ENCODE peak calls at places on chromosomes 16 and 17, in six cellular contexts. One of them, this sample, is unnamed.

GRCh38 chr17:75876938-75877751 is 1.2 kb downstream of the TRIM47 start:
- DNase-seq in NCI-H1105 treated with DMSO at 0.1 percent for 48 hours: no peak
- DNase-seq in T follicular helper cell: no peak
- DNase-seq in anterior cingulate cortex: peak; percentile 71
- DNase-seq in mammary epithelial cell: peak; percentile 96
- DNase-seq in stimulated activated naive CD8-positive, alpha-beta T cell treated with anti-CD3 and anti-CD28 coated beads, Interleukin-15, amount 100 ng/mL, for 72 hours: peak; percentile 29
- DNase-seq in this sample: peak; percentile 70

GRCh38 chr17:17972952-17973254 is 241 bp downstream of the DRC3 start:
- DNase-seq in NCI-H1105 treated with DMSO at 0.1 percent for 48 hours: no peak
- DNase-seq in T follicular helper cell: no peak
- DNase-seq in anterior cingulate cortex: no peak
- DNase-seq in mammary epithelial cell: no peak
- DNase-seq in stimulated activated naive CD8-positive, alpha-beta T cell treated with anti-CD3 and anti-CD28 coated beads, Interleukin-15, amount 100 ng/mL, for 72 hours: no peak
- DNase-seq in this sample: no peak

GRCh38 chr16:51242281-51242994 is 91.4 kb upstream of the SALL1 start:
- DNase-seq in NCI-H1105 treated with DMSO at 0.1 percent for 48 hours: no peak
- DNase-seq in T follicular helper cell: no peak
- DNase-seq in anterior cingulate cortex: no peak
- DNase-seq in mammary epithelial cell: no peak
- DNase-seq in stimulated activated naive CD8-positive, alpha-beta T cell treated with anti-CD3 and anti-CD28 coated beads, Interleukin-15, amount 100 ng/mL, for 72 hours: no peak
- DNase-seq in this sample: no peak

GRCh38 chr17:8359769-8360168 is 16.7 kb downstream of the KRABD2 start:
- DNase-seq in NCI-H1105 treated with DMSO at 0.1 percent for 48 hours: no peak
- DNase-seq in T follicular helper cell: no peak
- DNase-seq in anterior cingulate cortex: no peak
- DNase-seq in mammary epithelial cell: peak; percentile 71
- DNase-seq in stimulated activated naive CD8-positive, alpha-beta T cell treated with anti-CD3 and anti-CD28 coated beads, Interleukin-15, amount 100 ng/mL, for 72 hours: no peak
- DNase-seq in this sample: no peak

GRCh38 chr17:41967141-41967920 is 736 bp downstream of the CNP start:
- DNase-seq in NCI-H1105 treated with DMSO at 0.1 percent for 48 hours: no peak
- DNase-seq in T follicular helper cell: no peak
- DNase-seq in anterior cingulate cortex: peak; percentile 65
- DNase-seq in mammary epithelial cell: peak; percentile 30
- DNase-seq in stimulated activated naive CD8-positive, alpha-beta T cell treated with anti-CD3 and anti-CD28 coated beads, Interleukin-15, amount 100 ng/mL, for 72 hours: no peak
- DNase-seq in this sample: no peak

GRCh38 chr16:14131774-14132695 is 60.9 kb downstream of the MRTFB start:
- DNase-seq in NCI-H1105 treated with DMSO at 0.1 percent for 48 hours: no peak
- DNase-seq in T follicular helper cell: no peak
- DNase-seq in anterior cingulate cortex: no peak
- DNase-seq in mammary epithelial cell: no peak
- DNase-seq in stimulated activated naive CD8-positive, alpha-beta T cell treated with anti-CD3 and anti-CD28 coated beads, Interleukin-15, amount 100 ng/mL, for 72 hours: no peak
- DNase-seq in this sample: no peak

GRCh38 chr16:2278956-2279800 is 11.3 kb upstream of the RNPS1 start:
- DNase-seq in NCI-H1105 treated with DMSO at 0.1 percent for 48 hours: no peak
- DNase-seq in T follicular helper cell: no peak
- DNase-seq in anterior cingulate cortex: no peak
- DNase-seq in mammary epithelial cell: no peak
- DNase-seq in stimulated activated naive CD8-positive, alpha-beta T cell treated with anti-CD3 and anti-CD28 coated beads, Interleukin-15, amount 100 ng/mL, for 72 hours: no peak
- DNase-seq in this sample: no peak

GRCh38 chr17:556431-556995 is 158.1 kb downstream of the VPS53 start:
- DNase-seq in NCI-H1105 treated with DMSO at 0.1 percent for 48 hours: no peak
- DNase-seq in T follicular helper cell: no peak
- DNase-seq in anterior cingulate cortex: no peak
- DNase-seq in mammary epithelial cell: no peak
- DNase-seq in stimulated activated naive CD8-positive, alpha-beta T cell treated with anti-CD3 and anti-CD28 coated beads, Interleukin-15, amount 100 ng/mL, for 72 hours: no peak
- DNase-seq in this sample: no peak

GRCh38 chr16:17773698-17774101 is 302.9 kb upstream of the XYLT1 start:
- DNase-seq in NCI-H1105 treated with DMSO at 0.1 percent for 48 hours: peak; percentile 40
- DNase-seq in T follicular helper cell: no peak
- DNase-seq in anterior cingulate cortex: peak; percentile 12
- DNase-seq in mammary epithelial cell: no peak
- DNase-seq in stimulated activated naive CD8-positive, alpha-beta T cell treated with anti-CD3 and anti-CD28 coated beads, Interleukin-15, amount 100 ng/mL, for 72 hours: no peak
- DNase-seq in this sample: no peak

GRCh38 chr16:83940630-83941378 is 12.2 kb upstream of the OSGIN1 start:
- DNase-seq in NCI-H1105 treated with DMSO at 0.1 percent for 48 hours: no peak
- DNase-seq in T follicular helper cell: no peak
- DNase-seq in anterior cingulate cortex: no peak
- DNase-seq in mammary epithelial cell: no peak
- DNase-seq in stimulated activated naive CD8-positive, alpha-beta T cell treated with anti-CD3 and anti-CD28 coated beads, Interleukin-15, amount 100 ng/mL, for 72 hours: no peak
- DNase-seq in this sample: no peak

GRCh38 chr17:60305141-60305540 is 86.8 kb downstream of the USP32 start:
- DNase-seq in NCI-H1105 treated with DMSO at 0.1 percent for 48 hours: no peak
- DNase-seq in T follicular helper cell: no peak
- DNase-seq in anterior cingulate cortex: no peak
- DNase-seq in mammary epithelial cell: peak; percentile 55
- DNase-seq in stimulated activated naive CD8-positive, alpha-beta T cell treated with anti-CD3 and anti-CD28 coated beads, Interleukin-15, amount 100 ng/mL, for 72 hours: peak; percentile 29
- DNase-seq in this sample: no peak

GRCh38 chr16:70331588-70332358 is 14.9 kb upstream of the DDX19A start:
- DNase-seq in NCI-H1105 treated with DMSO at 0.1 percent for 48 hours: no peak
- DNase-seq in T follicular helper cell: no peak
- DNase-seq in anterior cingulate cortex: no peak
- DNase-seq in mammary epithelial cell: no peak
- DNase-seq in stimulated activated naive CD8-positive, alpha-beta T cell treated with anti-CD3 and anti-CD28 coated beads, Interleukin-15, amount 100 ng/mL, for 72 hours: no peak
- DNase-seq in this sample: no peak

GRCh38 chr16:12758670-12759558 is 44.8 kb downstream of the CPPED1 start:
- DNase-seq in NCI-H1105 treated with DMSO at 0.1 percent for 48 hours: no peak
- DNase-seq in T follicular helper cell: no peak
- DNase-seq in anterior cingulate cortex: no peak
- DNase-seq in mammary epithelial cell: no peak
- DNase-seq in stimulated activated naive CD8-positive, alpha-beta T cell treated with anti-CD3 and anti-CD28 coated beads, Interleukin-15, amount 100 ng/mL, for 72 hours: no peak
- DNase-seq in this sample: no peak

GRCh38 chr16:4694664-4695451 is 1.5 kb downstream of the NUDT16L1 start:
- DNase-seq in NCI-H1105 treated with DMSO at 0.1 percent for 48 hours: no peak
- DNase-seq in T follicular helper cell: no peak
- DNase-seq in anterior cingulate cortex: peak; percentile 22
- DNase-seq in mammary epithelial cell: no peak
- DNase-seq in stimulated activated naive CD8-positive, alpha-beta T cell treated with anti-CD3 and anti-CD28 coated beads, Interleukin-15, amount 100 ng/mL, for 72 hours: no peak
- DNase-seq in this sample: no peak

GRCh38 chr16:27426423-27427408 is 24.7 kb downstream of the IL21R start:
- DNase-seq in NCI-H1105 treated with DMSO at 0.1 percent for 48 hours: no peak
- DNase-seq in T follicular helper cell: peak; percentile 69
- DNase-seq in anterior cingulate cortex: no peak
- DNase-seq in mammary epithelial cell: peak; percentile 92
- DNase-seq in stimulated activated naive CD8-positive, alpha-beta T cell treated with anti-CD3 and anti-CD28 coated beads, Interleukin-15, amount 100 ng/mL, for 72 hours: peak; percentile 67
- DNase-seq in this sample: peak; percentile 38

GRCh38 chr16:68848786-68849185 is 5.5 kb downstream of the TANGO6 start:
- DNase-seq in NCI-H1105 treated with DMSO at 0.1 percent for 48 hours: no peak
- DNase-seq in T follicular helper cell: no peak
- DNase-seq in anterior cingulate cortex: no peak
- DNase-seq in mammary epithelial cell: no peak
- DNase-seq in stimulated activated naive CD8-positive, alpha-beta T cell treated with anti-CD3 and anti-CD28 coated beads, Interleukin-15, amount 100 ng/mL, for 72 hours: no peak
- DNase-seq in this sample: no peak

GRCh38 chr17:75641343-75641742 is 8.1 kb downstream of the SMIM5 start:
- DNase-seq in NCI-H1105 treated with DMSO at 0.1 percent for 48 hours: no peak
- DNase-seq in T follicular helper cell: no peak
- DNase-seq in anterior cingulate cortex: peak; percentile 33
- DNase-seq in mammary epithelial cell: no peak
- DNase-seq in stimulated activated naive CD8-positive, alpha-beta T cell treated with anti-CD3 and anti-CD28 coated beads, Interleukin-15, amount 100 ng/mL, for 72 hours: no peak
- DNase-seq in this sample: no peak

GRCh38 chr16:70437582-70438324 is 1.1 kb downstream of the ST3GAL2 start:
- DNase-seq in NCI-H1105 treated with DMSO at 0.1 percent for 48 hours: no peak
- DNase-seq in T follicular helper cell: no peak
- DNase-seq in anterior cingulate cortex: no peak
- DNase-seq in mammary epithelial cell: peak; percentile 34
- DNase-seq in stimulated activated naive CD8-positive, alpha-beta T cell treated with anti-CD3 and anti-CD28 coated beads, Interleukin-15, amount 100 ng/mL, for 72 hours: peak; percentile 25
- DNase-seq in this sample: no peak

GRCh38 chr16:3979070-3979469 is 98.6 kb upstream of the CREBBP start:
- DNase-seq in NCI-H1105 treated with DMSO at 0.1 percent for 48 hours: no peak
- DNase-seq in T follicular helper cell: no peak
- DNase-seq in anterior cingulate cortex: no peak
- DNase-seq in mammary epithelial cell: no peak
- DNase-seq in stimulated activated naive CD8-positive, alpha-beta T cell treated with anti-CD3 and anti-CD28 coated beads, Interleukin-15, amount 100 ng/mL, for 72 hours: no peak
- DNase-seq in this sample: no peak

GRCh38 chr17:1779571-1780074 is 17.8 kb downstream of the SERPINF1 start:
- DNase-seq in NCI-H1105 treated with DMSO at 0.1 percent for 48 hours: no peak
- DNase-seq in T follicular helper cell: no peak
- DNase-seq in anterior cingulate cortex: no peak
- DNase-seq in mammary epithelial cell: peak; percentile 85
- DNase-seq in stimulated activated naive CD8-positive, alpha-beta T cell treated with anti-CD3 and anti-CD28 coated beads, Interleukin-15, amount 100 ng/mL, for 72 hours: no peak
- DNase-seq in this sample: no peak

GRCh38 chr17:82668631-82669099 is 20.4 kb upstream of the WDR45B start:
- DNase-seq in NCI-H1105 treated with DMSO at 0.1 percent for 48 hours: no peak
- DNase-seq in T follicular helper cell: peak; percentile 10
- DNase-seq in anterior cingulate cortex: peak; percentile 30
- DNase-seq in mammary epithelial cell: peak; percentile 37
- DNase-seq in stimulated activated naive CD8-positive, alpha-beta T cell treated with anti-CD3 and anti-CD28 coated beads, Interleukin-15, amount 100 ng/mL, for 72 hours: peak; percentile 65
- DNase-seq in this sample: peak; percentile 53

GRCh38 chr17:48497103-48497502 is 33.7 kb downstream of the HOXB1 start:
- DNase-seq in NCI-H1105 treated with DMSO at 0.1 percent for 48 hours: no peak
- DNase-seq in T follicular helper cell: no peak
- DNase-seq in anterior cingulate cortex: no peak
- DNase-seq in mammary epithelial cell: peak; percentile 63
- DNase-seq in stimulated activated naive CD8-positive, alpha-beta T cell treated with anti-CD3 and anti-CD28 coated beads, Interleukin-15, amount 100 ng/mL, for 72 hours: no peak
- DNase-seq in this sample: no peak

GRCh38 chr17:44979426-44980273 is 11.5 kb upstream of the C1QL1 start:
- DNase-seq in NCI-H1105 treated with DMSO at 0.1 percent for 48 hours: no peak
- DNase-seq in T follicular helper cell: no peak
- DNase-seq in anterior cingulate cortex: no peak
- DNase-seq in mammary epithelial cell: no peak
- DNase-seq in stimulated activated naive CD8-positive, alpha-beta T cell treated with anti-CD3 and anti-CD28 coated beads, Interleukin-15, amount 100 ng/mL, for 72 hours: no peak
- DNase-seq in this sample: no peak

GRCh38 chr16:19329932-19330331 is 44.4 kb downstream of the CLEC19A start:
- DNase-seq in NCI-H1105 treated with DMSO at 0.1 percent for 48 hours: no peak
- DNase-seq in T follicular helper cell: no peak
- DNase-seq in anterior cingulate cortex: no peak
- DNase-seq in mammary epithelial cell: peak; percentile 63
- DNase-seq in stimulated activated naive CD8-positive, alpha-beta T cell treated with anti-CD3 and anti-CD28 coated beads, Interleukin-15, amount 100 ng/mL, for 72 hours: no peak
- DNase-seq in this sample: no peak

GRCh38 chr16:28042856-28043255 is 20.7 kb downstream of the GSG1L start:
- DNase-seq in NCI-H1105 treated with DMSO at 0.1 percent for 48 hours: no peak
- DNase-seq in T follicular helper cell: no peak
- DNase-seq in anterior cingulate cortex: no peak
- DNase-seq in mammary epithelial cell: no peak
- DNase-seq in stimulated activated naive CD8-positive, alpha-beta T cell treated with anti-CD3 and anti-CD28 coated beads, Interleukin-15, amount 100 ng/mL, for 72 hours: no peak
- DNase-seq in this sample: no peak

GRCh38 chr17:17987901-17988300 is 15.2 kb downstream of the DRC3 start:
- DNase-seq in NCI-H1105 treated with DMSO at 0.1 percent for 48 hours: no peak
- DNase-seq in T follicular helper cell: no peak
- DNase-seq in anterior cingulate cortex: no peak
- DNase-seq in mammary epithelial cell: no peak
- DNase-seq in stimulated activated naive CD8-positive, alpha-beta T cell treated with anti-CD3 and anti-CD28 coated beads, Interleukin-15, amount 100 ng/mL, for 72 hours: no peak
- DNase-seq in this sample: no peak

GRCh38 chr16:1621851-1622250 is 9.7 kb downstream of the CRAMP1 start:
- DNase-seq in NCI-H1105 treated with DMSO at 0.1 percent for 48 hours: no peak
- DNase-seq in T follicular helper cell: no peak
- DNase-seq in anterior cingulate cortex: no peak
- DNase-seq in mammary epithelial cell: no peak
- DNase-seq in stimulated activated naive CD8-positive, alpha-beta T cell treated with anti-CD3 and anti-CD28 coated beads, Interleukin-15, amount 100 ng/mL, for 72 hours: no peak
- DNase-seq in this sample: no peak

GRCh38 chr17:61601297-61601696 is 10.3 kb upstream of the NACA2 start:
- DNase-seq in NCI-H1105 treated with DMSO at 0.1 percent for 48 hours: no peak
- DNase-seq in T follicular helper cell: no peak
- DNase-seq in anterior cingulate cortex: no peak
- DNase-seq in mammary epithelial cell: no peak
- DNase-seq in stimulated activated naive CD8-positive, alpha-beta T cell treated with anti-CD3 and anti-CD28 coated beads, Interleukin-15, amount 100 ng/mL, for 72 hours: no peak
- DNase-seq in this sample: no peak

This sample was measured in H1.